ENCODE peak calls at places on chromosomes 4 and X, in seven cellular contexts. P is psoas muscle, E is cardiac muscle cell, M is neural progenitor cell, O is mammary epithelial cell, W is prostate gland, G is WERI-Rb-1. F is an unnamed sample.

GRCh38 chr4:78370625-78371372 is 180.8 kb upstream of the ANXA3 start:
- DNase-seq in P (no peak), E (no peak), M (no peak), O (peak; percentile 19), W (peak; percentile 25), G (no peak), F (no peak)

GRCh38 chr4:99151452-99151851 is 7.4 kb upstream of the ADH4 start:
- DNase-seq in P (no peak), E (no peak), M (no peak), O (no peak), W (no peak), G (no peak), F (no peak)

GRCh38 chrX:129759576-129760061 is 20.1 kb upstream of the SASH3 start:
- DNase-seq in P (peak; percentile 34), E (no peak), M (peak; percentile 34), O (peak; percentile 69), W (peak; percentile 33), G (no peak), F (peak; percentile 35)

GRCh38 chr4:105555409-105555808 is 3.0 kb downstream of the ARHGEF38 start:
- DNase-seq in P (no peak), E (no peak), M (peak; percentile 89), O (no peak), W (no peak), G (no peak), F (no peak)

GRCh38 chr4:83906561-83906960 is 370.7 kb downstream of the GPAT3 start:
- DNase-seq in P (no peak), E (no peak), M (no peak), O (no peak), W (no peak), G (no peak), F (no peak)

GRCh38 chr4:82998898-82999297 is 11.7 kb downstream of the LIN54 start:
- DNase-seq in P (no peak), E (no peak), M (no peak), O (no peak), W (no peak), G (no peak), F (no peak)

GRCh38 chrX:130347336-130347735 is 7.6 kb downstream of the SLC25A14 start:
- DNase-seq in P (no peak), E (no peak), M (no peak), O (no peak), W (no peak), G (no peak), F (no peak)

GRCh38 chrX:10327651-10328050 is 170.9 kb downstream of the CLCN4 start:
- DNase-seq in P (no peak), E (no peak), M (peak; percentile 12), O (no peak), W (no peak), G (no peak), F (no peak)

GRCh38 chrX:125765347-125765746 is 400.7 kb downstream of the DCAF12L2 start:
- DNase-seq in P (no peak), E (no peak), M (no peak), O (no peak), W (no peak), G (no peak), F (no peak)

GRCh38 chrX:105307762-105308161 is 87.3 kb upstream of the TEX13A start:
- DNase-seq in P (no peak), E (no peak), M (no peak), O (peak; percentile 23), W (no peak), G (no peak), F (no peak)

GRCh38 chrX:120358687-120359086 is 3.2 kb upstream of the ATP1B4 start:
- DNase-seq in P (no peak), E (no peak), M (peak; percentile 2), O (peak; percentile 78), W (no peak), G (no peak), F (no peak)

GRCh38 chr4:20544645-20545044 is 155.6 kb upstream of the PACRGL start:
- DNase-seq in P (no peak), E (peak; percentile 42), M (peak; percentile 36), O (peak; percentile 13), W (no peak), G (no peak), F (no peak)

GRCh38 chrX:64894454-64895038 is 81.7 kb downstream of the ZC4H2 start:
- DNase-seq in P (no peak), E (peak; percentile 56), M (peak; percentile 69), O (peak; percentile 8), W (peak; percentile 4), G (peak; percentile 33), F (no peak)

GRCh38 chrX:15358533-15358932 is 23.2 kb upstream of the PIGA start:
- DNase-seq in P (no peak), E (no peak), M (no peak), O (no peak), W (no peak), G (no peak), F (no peak)

GRCh38 chr4:2432991-2433530 is 14.3 kb downstream of the CFAP99 start:
- DNase-seq in P (peak; percentile 43), E (no peak), M (no peak), O (no peak), W (no peak), G (no peak), F (no peak)

GRCh38 chr4:149932188-149932587 is 116.5 kb upstream of the IQCM start:
- DNase-seq in P (no peak), E (no peak), M (no peak), O (no peak), W (no peak), G (no peak), F (no peak)

GRCh38 chr4:149928507-149928906 is 112.9 kb upstream of the IQCM start:
- DNase-seq in P (no peak), E (no peak), M (no peak), O (no peak), W (no peak), G (no peak), F (no peak)

GRCh38 chr4:149933120-149933519 is 117.5 kb upstream of the IQCM start:
- DNase-seq in P (no peak), E (no peak), M (no peak), O (no peak), W (no peak), G (no peak), F (no peak)

GRCh38 chr4:149933883-149934282 is 118.2 kb upstream of the IQCM start:
- DNase-seq in P (no peak), E (no peak), M (no peak), O (no peak), W (no peak), G (no peak), F (peak; percentile 6)
- H3K27ac ChIP-seq in P (no peak overlapping the region), E (no peak overlapping the region), M (no peak overlapping the region), O (no peak overlapping the region), W (no peak overlapping the region), G (no peak overlapping the region), F (no peak overlapping the region)

DNA sequence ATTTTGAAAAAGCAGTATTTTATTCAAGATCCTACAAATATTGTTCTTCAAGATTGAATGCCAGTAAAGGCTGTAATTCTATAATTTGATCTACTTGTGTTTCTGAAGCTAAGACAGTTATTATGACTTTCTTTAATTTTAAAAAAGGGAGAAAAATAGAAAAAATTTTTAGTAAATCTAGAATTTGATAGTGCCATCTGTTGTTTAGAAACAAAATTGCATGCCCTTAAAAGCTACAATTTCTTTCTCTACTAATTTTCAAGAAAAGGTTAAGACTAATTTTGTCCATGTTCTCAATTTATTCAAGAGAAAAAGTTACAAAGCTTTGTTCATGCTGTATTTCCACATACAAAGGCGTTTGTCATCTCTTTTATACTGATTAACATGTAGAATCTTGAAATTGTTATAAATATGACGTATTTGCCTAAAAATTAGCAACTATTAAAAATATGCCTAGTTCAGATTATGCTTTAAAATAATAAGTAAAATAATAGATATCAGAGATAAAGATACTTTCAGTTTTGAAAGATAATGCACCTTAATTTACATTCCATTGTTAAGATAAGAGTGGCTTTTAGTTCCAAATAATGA is 25.6 kb upstream of the MMRN1 start:
- DNase-seq in P (no peak), E (no peak), M (no peak), O (no peak), W (no peak), G (no peak), F (no peak)
- TF ChIP-seq CTCF in P (no peak), E (peak; percentile 55), M (peak; percentile 56), O (peak; percentile 53), W (peak; percentile 37), G (peak; percentile 13), F (peak; percentile 61)

GRCh38 chrX:154359362-154360154 is 14.9 kb downstream of the FLNA start:
- DNase-seq in P (no peak), E (no peak), M (no peak), O (no peak), W (no peak), G (no peak), F (no peak)
- H3K36me3 ChIP-seq in P (no peaks in the 10 kb centered on the region), E (peaks cover 57% of the 10 kb centered on the region), M (no peaks in the 10 kb centered on the region), O (peaks cover 18% of the 10 kb centered on the region), W (no peaks in the 10 kb centered on the region), G (peaks cover 97% of the 10 kb centered on the region), F (peaks cover 2% of the 10 kb centered on the region)

GRCh38 chrX:115337735-115338134 is 48.2 kb downstream of the LUZP4 start:
- DNase-seq in P (no peak), E (no peak), M (no peak), O (no peak), W (no peak), G (no peak), F (peak; percentile 7)

GRCh38 chrX:115344885-115345653 is 55.6 kb downstream of the LUZP4 start:
- DNase-seq in P (peak; percentile 88), E (peak; percentile 94), M (peak; percentile 86), O (peak; percentile 85), W (peak; percentile 50), G (peak; percentile 43), F (peak; percentile 84)

GRCh38 chrX:115341421-115341820 is 51.9 kb downstream of the LUZP4 start:
- DNase-seq in P (no peak), E (no peak), M (no peak), O (no peak), W (no peak), G (no peak), F (no peak)

GRCh38 chrX:115339441-115340025 is 50.0 kb downstream of the LUZP4 start:
- DNase-seq in P (no peak), E (no peak), M (no peak), O (no peak), W (no peak), G (no peak), F (no peak)
- H3K27ac ChIP-seq in P (no peak overlapping the region), E (no peak overlapping the region), M (no peak overlapping the region), O (no peak overlapping the region), W (no peak overlapping the region), G (no peak overlapping the region), F (no peak overlapping the region)

DNA sequence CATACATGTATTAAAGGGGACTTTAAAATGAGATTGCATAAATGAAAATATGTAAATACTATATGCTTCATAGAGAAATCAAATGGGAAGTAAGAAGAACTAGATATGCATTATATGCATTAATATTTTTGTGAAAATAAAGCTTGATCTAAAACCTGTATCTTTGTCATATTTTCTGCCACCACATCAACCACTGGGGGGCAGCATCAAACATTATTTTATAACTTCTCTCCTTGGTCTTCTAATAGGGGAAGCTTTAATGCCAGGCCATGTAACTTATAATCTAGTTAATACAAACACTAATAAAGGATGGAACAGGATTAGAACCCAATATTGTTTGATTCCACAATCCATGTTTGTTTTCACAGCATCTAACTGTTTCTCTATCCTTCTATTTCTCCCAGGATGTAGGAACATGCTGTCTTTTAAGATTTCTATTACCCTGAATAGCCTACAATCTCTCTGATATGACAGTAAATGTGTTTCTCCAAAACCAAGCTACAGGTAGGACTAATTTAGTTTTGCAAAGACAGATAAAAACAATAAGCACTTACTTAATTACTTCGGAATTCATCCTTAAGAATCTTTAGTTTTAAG is 10.0 kb downstream of the QRFPR start:
- DNase-seq in P (no peak), E (peak; percentile 45), M (peak; percentile 16), O (peak; percentile 28), W (peak; percentile 8), G (peak; percentile 60), F (no peak)
- TF ChIP-seq CTCF in P (peak; percentile 50), E (peak; percentile 67), M (peak; percentile 75), O (peak; percentile 71), W (peak; percentile 62), G (peak; percentile 19), F (peak; percentile 74)

GRCh38 chr4:39514888-39515401 is 12.3 kb downstream of the UGDH start:
- DNase-seq in P (no peak), E (no peak), M (no peak), O (no peak), W (peak; percentile 38), G (no peak), F (no peak)
- H3K36me3 ChIP-seq in P (peaks cover 3% of the 10 kb centered on the region), E (peaks cover 31% of the 10 kb centered on the region), M (peaks cover 23% of the 10 kb centered on the region), O (peaks cover 19% of the 10 kb centered on the region), W (no peaks in the 10 kb centered on the region), G (peaks cover 72% of the 10 kb centered on the region), F (peaks cover 92% of the 10 kb centered on the region)

F was measured in heart right ventricle.